ENCODE peak calls at places on chromosomes 6 and 20, in six cellular contexts. One of them, this sample, is unnamed.

GRCh38 chr6:572596-573265 is 84.2 kb downstream of the HUS1B start:
- DNase-seq in pancreas: no peak
- DNase-seq in AG04450: no peak
- DNase-seq in astrocyte of the spinal cord: no peak
- DNase-seq in brain microvascular endothelial cell: peak; percentile 16
- DNase-seq in Calu3: no peak
- DNase-seq in this sample: no peak

GRCh38 chr20:61959301-61959700 is 106.4 kb downstream of the TAF4 start:
- DNase-seq in Calu3: no peak
- DNase-seq in pancreas: no peak
- DNase-seq in astrocyte of the spinal cord: no peak
- DNase-seq in AG04450: no peak
- DNase-seq in brain microvascular endothelial cell: no peak
- DNase-seq in this sample: no peak

GRCh38 chr20:38723069-38723981 is 961 bp upstream of the SLC32A1 start:
- DNase-seq in astrocyte of the spinal cord: no peak
- DNase-seq in AG04450: no peak
- DNase-seq in pancreas: no peak
- DNase-seq in Calu3: no peak
- DNase-seq in brain microvascular endothelial cell: no peak
- DNase-seq in this sample: peak; percentile 36

GRCh38 chr6:116220172-116220571 is 33.7 kb downstream of the TSPYL4 start:
- DNase-seq in brain microvascular endothelial cell: no peak
- DNase-seq in AG04450: no peak
- DNase-seq in astrocyte of the spinal cord: peak; percentile 23
- DNase-seq in Calu3: no peak
- DNase-seq in pancreas: no peak
- DNase-seq in this sample: no peak

GRCh38 chr6:147149092-147149491 is 55.1 kb upstream of the STXBP5 start:
- DNase-seq in AG04450: no peak
- DNase-seq in pancreas: no peak
- DNase-seq in brain microvascular endothelial cell: no peak
- DNase-seq in Calu3: no peak
- DNase-seq in astrocyte of the spinal cord: no peak
- DNase-seq in this sample: no peak

GRCh38 chr6:53924821-53925422 is 130.1 kb downstream of the LRRC1 start:
- DNase-seq in Calu3: no peak
- DNase-seq in astrocyte of the spinal cord: no peak
- DNase-seq in brain microvascular endothelial cell: no peak
- DNase-seq in AG04450: no peak
- DNase-seq in pancreas: no peak
- DNase-seq in this sample: no peak

GRCh38 chr6:40986871-40987270 is 52.1 kb downstream of the UNC5CL start:
- DNase-seq in AG04450: no peak
- DNase-seq in brain microvascular endothelial cell: no peak
- DNase-seq in astrocyte of the spinal cord: no peak
- DNase-seq in Calu3: no peak
- DNase-seq in pancreas: no peak
- DNase-seq in this sample: no peak

GRCh38 chr6:163750436-163751031 is 336.0 kb downstream of the QKI start:
- DNase-seq in AG04450: no peak
- DNase-seq in astrocyte of the spinal cord: no peak
- DNase-seq in pancreas: no peak
- DNase-seq in brain microvascular endothelial cell: no peak
- DNase-seq in Calu3: no peak
- DNase-seq in this sample: no peak

GRCh38 chr20:56200456-56200855 is 48.1 kb upstream of the MC3R start:
- DNase-seq in astrocyte of the spinal cord: no peak
- DNase-seq in AG04450: no peak
- DNase-seq in pancreas: no peak
- DNase-seq in brain microvascular endothelial cell: no peak
- DNase-seq in Calu3: no peak
- DNase-seq in this sample: no peak
- TF ChIP-seq CTCF in astrocyte of the spinal cord: peak; percentile 26
- TF ChIP-seq CTCF in AG04450: no peak
- TF ChIP-seq CTCF in pancreas: no peak
- TF ChIP-seq CTCF in brain microvascular endothelial cell: peak; percentile 54
- TF ChIP-seq CTCF in Calu3: peak; percentile 16
- TF ChIP-seq CTCF in this sample: peak; percentile 14

GRCh38 chr6:148814082-148814790 is 67.4 kb downstream of the UST start:
- DNase-seq in Calu3: no peak
- DNase-seq in AG04450: no peak
- DNase-seq in brain microvascular endothelial cell: no peak
- DNase-seq in astrocyte of the spinal cord: no peak
- DNase-seq in pancreas: no peak
- DNase-seq in this sample: no peak
- TF ChIP-seq CTCF in Calu3: no peak
- TF ChIP-seq CTCF in AG04450: no peak
- TF ChIP-seq CTCF in brain microvascular endothelial cell: no peak
- TF ChIP-seq CTCF in astrocyte of the spinal cord: no peak
- TF ChIP-seq CTCF in pancreas: no peak
- TF ChIP-seq CTCF in this sample: no peak

GRCh38 chr6:82337688-82338257 is 25.8 kb upstream of the TPBG start:
- DNase-seq in brain microvascular endothelial cell: no peak
- DNase-seq in pancreas: no peak
- DNase-seq in astrocyte of the spinal cord: no peak
- DNase-seq in AG04450: no peak
- DNase-seq in Calu3: no peak
- DNase-seq in this sample: no peak
- TF ChIP-seq CTCF in brain microvascular endothelial cell: no peak
- TF ChIP-seq CTCF in pancreas: no peak
- TF ChIP-seq CTCF in astrocyte of the spinal cord: no peak
- TF ChIP-seq CTCF in AG04450: no peak
- TF ChIP-seq CTCF in Calu3: no peak
- TF ChIP-seq CTCF in this sample: no peak

DNA sequence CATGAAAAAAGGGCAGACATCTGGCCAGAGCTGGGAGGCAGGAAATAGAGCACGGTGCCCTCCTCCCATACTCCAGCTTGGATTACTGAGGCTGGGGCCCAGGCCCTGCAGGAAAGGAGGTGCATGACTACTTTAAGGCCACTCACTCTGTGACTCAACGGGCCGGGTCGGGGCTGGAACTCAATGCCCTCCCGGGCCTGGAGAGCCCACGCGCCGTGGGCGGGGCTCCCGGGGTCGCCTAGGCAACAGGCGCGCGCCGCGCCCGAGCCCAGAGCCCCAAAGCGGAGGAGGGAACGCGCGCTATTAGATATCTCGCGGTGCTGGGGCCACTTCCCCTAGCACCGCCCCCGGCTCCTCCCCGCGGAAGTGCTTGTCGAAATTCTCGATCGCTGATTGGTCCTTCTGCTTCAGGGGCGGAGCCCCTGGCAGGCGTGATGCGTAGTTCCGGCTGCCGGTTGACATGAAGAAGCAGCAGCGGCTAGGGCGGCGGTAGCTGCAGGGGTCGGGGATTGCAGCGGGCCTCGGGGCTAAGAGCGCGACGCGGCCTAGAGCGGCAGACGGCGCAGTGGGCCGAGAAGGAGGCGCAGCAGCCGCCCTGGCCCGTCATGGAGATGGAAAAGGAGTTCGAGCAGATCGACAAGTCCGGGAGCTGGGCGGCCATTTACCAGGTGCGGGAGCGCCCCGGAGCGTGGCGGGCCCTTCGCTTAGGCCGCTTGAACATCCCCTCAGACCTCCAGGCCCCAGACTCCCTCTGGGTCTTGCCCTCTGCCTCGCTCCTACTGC is at the start of gene PTPN1:
- DNase-seq in brain microvascular endothelial cell: peak; percentile 98
- DNase-seq in pancreas: peak; percentile 99
- DNase-seq in AG04450: peak; percentile 96
- DNase-seq in Calu3: peak; percentile 100
- DNase-seq in astrocyte of the spinal cord: peak; percentile 100
- DNase-seq in this sample: peak; percentile 89
- TF ChIP-seq CTCF in brain microvascular endothelial cell: peak; percentile 42
- TF ChIP-seq CTCF in pancreas: no peak
- TF ChIP-seq CTCF in AG04450: peak; percentile 12
- TF ChIP-seq CTCF in Calu3: peak; percentile 7
- TF ChIP-seq CTCF in astrocyte of the spinal cord: peak; percentile 4
- TF ChIP-seq CTCF in this sample: no peak

GRCh38 chr6:80425089-80425823 is 318.8 kb downstream of the BCKDHB start:
- DNase-seq in Calu3: no peak
- DNase-seq in pancreas: no peak
- DNase-seq in brain microvascular endothelial cell: peak; percentile 72
- DNase-seq in AG04450: peak; percentile 95
- DNase-seq in astrocyte of the spinal cord: peak; percentile 94
- DNase-seq in this sample: no peak
- TF ChIP-seq CTCF in Calu3: no peak
- TF ChIP-seq CTCF in pancreas: no peak
- TF ChIP-seq CTCF in brain microvascular endothelial cell: no peak
- TF ChIP-seq CTCF in AG04450: peak; percentile 22
- TF ChIP-seq CTCF in astrocyte of the spinal cord: peak; percentile 11
- TF ChIP-seq CTCF in this sample: no peak

GRCh38 chr6:101396552-101397173 is 3.2 kb downstream of the GRIK2 start:
- DNase-seq in pancreas: peak; percentile 30
- DNase-seq in AG04450: no peak
- DNase-seq in astrocyte of the spinal cord: peak; percentile 65
- DNase-seq in Calu3: peak; percentile 72
- DNase-seq in brain microvascular endothelial cell: peak; percentile 61
- DNase-seq in this sample: no peak

GRCh38 chr6:101391772-101392560 is 1.5 kb upstream of the GRIK2 start:
- DNase-seq in astrocyte of the spinal cord: no peak
- DNase-seq in Calu3: no peak
- DNase-seq in brain microvascular endothelial cell: no peak
- DNase-seq in pancreas: no peak
- DNase-seq in AG04450: no peak
- DNase-seq in this sample: no peak

GRCh38 chr6:101395345-101395744 is 1.8 kb downstream of the GRIK2 start:
- DNase-seq in pancreas: no peak
- DNase-seq in Calu3: no peak
- DNase-seq in AG04450: no peak
- DNase-seq in astrocyte of the spinal cord: no peak
- DNase-seq in brain microvascular endothelial cell: no peak
- DNase-seq in this sample: no peak

GRCh38 chr6:101392561-101393230 is 812 bp upstream of the GRIK2 start:
- DNase-seq in AG04450: no peak
- DNase-seq in astrocyte of the spinal cord: no peak
- DNase-seq in Calu3: no peak
- DNase-seq in brain microvascular endothelial cell: no peak
- DNase-seq in pancreas: no peak
- DNase-seq in this sample: no peak

DNA sequence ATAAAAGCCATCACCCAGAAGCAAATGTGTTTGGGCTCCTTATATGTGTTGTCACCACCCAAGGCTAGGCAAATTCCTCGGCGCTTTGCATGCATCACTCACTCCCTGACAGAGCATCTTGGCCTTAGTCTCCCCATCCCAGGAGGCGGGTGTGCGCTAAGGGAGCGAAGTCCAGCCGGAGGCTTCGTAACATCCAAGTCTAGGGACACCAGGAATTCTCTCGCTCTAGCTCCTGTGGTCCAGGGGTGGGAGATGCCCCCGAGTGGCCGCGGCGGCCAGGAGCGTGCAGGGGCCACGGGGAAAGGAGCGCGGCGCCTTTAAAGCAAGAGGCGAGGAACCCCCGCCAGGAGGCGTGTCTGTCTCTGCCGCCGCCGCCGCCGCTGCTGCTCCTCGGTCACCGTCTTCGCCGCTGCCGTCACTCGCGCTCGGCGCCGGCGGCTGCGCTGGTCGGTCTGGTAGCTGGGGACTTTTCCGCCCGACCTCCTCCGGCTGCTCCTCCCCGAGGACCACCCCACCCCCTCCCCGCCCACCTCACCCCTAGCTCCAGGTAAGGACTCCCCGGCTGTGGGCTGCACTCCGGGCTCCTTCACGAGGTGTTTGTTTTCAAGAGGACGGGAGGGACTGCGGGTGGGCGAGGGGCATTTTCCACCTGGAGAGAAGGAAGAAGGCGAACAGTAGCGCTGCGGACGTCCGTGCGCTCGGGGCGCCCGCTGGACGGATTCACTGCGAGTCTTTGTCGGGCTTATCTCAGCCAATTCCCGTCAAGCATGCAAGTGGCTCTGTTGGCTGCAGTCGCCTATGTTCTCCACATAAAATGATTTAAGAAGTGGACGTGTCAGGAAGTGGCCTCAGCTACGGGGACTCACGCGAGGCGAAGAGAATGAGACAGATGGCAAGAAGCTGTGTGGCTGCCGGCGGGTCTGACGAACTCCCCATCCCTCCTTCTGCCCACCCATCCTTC is at the start of gene GRIK2:
- DNase-seq in AG04450: no peak
- DNase-seq in Calu3: peak; percentile 76
- DNase-seq in brain microvascular endothelial cell: peak; percentile 56
- DNase-seq in astrocyte of the spinal cord: peak; percentile 20
- DNase-seq in pancreas: peak; percentile 44
- DNase-seq in this sample: peak; percentile 44
- TF ChIP-seq CTCF in AG04450: peak; percentile 54
- TF ChIP-seq CTCF in Calu3: peak; percentile 24
- TF ChIP-seq CTCF in brain microvascular endothelial cell: peak; percentile 56
- TF ChIP-seq CTCF in astrocyte of the spinal cord: peak; percentile 37
- TF ChIP-seq CTCF in pancreas: no peak
- TF ChIP-seq CTCF in this sample: peak; percentile 41